ENCODE peak calls at places on chromosomes 4 and X, in five cellular contexts. One of them, this sample, is unnamed.

GRCh38 chr4:102608190-102608589 is 107.0 kb downstream of the NFKB1 start:
- DNase-seq in CD4-positive, alpha-beta memory T cell: no peak
- DNase-seq in cardiac fibroblast: peak
- DNase-seq in AG10803: no peak
- DNase-seq in heart left ventricle: no peak
- DNase-seq in this sample: no peak

GRCh38 chr4:8035371-8035780 is 95.7 kb upstream of the AFAP1 start:
- DNase-seq in cardiac fibroblast: peak
- DNase-seq in CD4-positive, alpha-beta memory T cell: no peak
- DNase-seq in heart left ventricle: no peak
- DNase-seq in AG10803: peak
- DNase-seq in this sample: peak

GRCh38 chrX:153526801-153527599 is 9.6 kb downstream of the ATP2B3 start:
- DNase-seq in CD4-positive, alpha-beta memory T cell: no peak
- DNase-seq in heart left ventricle: no peak
- DNase-seq in cardiac fibroblast: no peak
- DNase-seq in AG10803: no peak
- DNase-seq in this sample: no peak

GRCh38 chr4:7398104-7398423 is 36.7 kb downstream of the PSAPL1 start:
- DNase-seq in cardiac fibroblast: peak
- DNase-seq in heart left ventricle: peak
- DNase-seq in AG10803: peak
- DNase-seq in CD4-positive, alpha-beta memory T cell: peak
- DNase-seq in this sample: no peak

GRCh38 chr4:79209822-79210635 is 115.8 kb downstream of the NAA11 start:
- DNase-seq in AG10803: no peak
- DNase-seq in heart left ventricle: no peak
- DNase-seq in CD4-positive, alpha-beta memory T cell: no peak
- DNase-seq in cardiac fibroblast: peak
- DNase-seq in this sample: peak

GRCh38 chr4:41154814-41155177 is 59.5 kb downstream of the APBB2 start:
- DNase-seq in CD4-positive, alpha-beta memory T cell: no peak
- DNase-seq in AG10803: no peak
- DNase-seq in heart left ventricle: no peak
- DNase-seq in cardiac fibroblast: peak
- DNase-seq in this sample: no peak

GRCh38 chrX:134911348-134911747 is 79.4 kb upstream of the SMIM10 start:
- DNase-seq in AG10803: no peak
- DNase-seq in CD4-positive, alpha-beta memory T cell: no peak
- DNase-seq in cardiac fibroblast: no peak
- DNase-seq in heart left ventricle: no peak
- DNase-seq in this sample: no peak

GRCh38 chr4:138977525-138977924 is 38.1 kb upstream of the NOCT start:
- DNase-seq in AG10803: no peak
- DNase-seq in cardiac fibroblast: no peak
- DNase-seq in heart left ventricle: no peak
- DNase-seq in CD4-positive, alpha-beta memory T cell: no peak
- DNase-seq in this sample: no peak

GRCh38 chr4:184824081-184824775 is 1.5 kb downstream of the ACSL1 start:
- DNase-seq in cardiac fibroblast: peak
- DNase-seq in AG10803: no peak
- DNase-seq in heart left ventricle: no peak
- DNase-seq in CD4-positive, alpha-beta memory T cell: peak
- DNase-seq in this sample: no peak

GRCh38 chr4:25330905-25331816 is 18.6 kb downstream of the ZCCHC4 start:
- DNase-seq in cardiac fibroblast: no peak
- DNase-seq in AG10803: no peak
- DNase-seq in heart left ventricle: no peak
- DNase-seq in CD4-positive, alpha-beta memory T cell: no peak
- DNase-seq in this sample: no peak

GRCh38 chrX:106608016-106608415 is 3.8 kb upstream of the RADX start:
- DNase-seq in heart left ventricle: no peak
- DNase-seq in CD4-positive, alpha-beta memory T cell: peak
- DNase-seq in AG10803: no peak
- DNase-seq in cardiac fibroblast: no peak
- DNase-seq in this sample: no peak

GRCh38 chr4:55127521-55127920 is 2.1 kb upstream of the KDR start:
- DNase-seq in cardiac fibroblast: peak
- DNase-seq in heart left ventricle: no peak
- DNase-seq in AG10803: no peak
- DNase-seq in CD4-positive, alpha-beta memory T cell: no peak
- DNase-seq in this sample: peak

GRCh38 chrX:123425904-123426303 is 241.8 kb downstream of the GRIA3 start:
- DNase-seq in cardiac fibroblast: peak
- DNase-seq in heart left ventricle: no peak
- DNase-seq in CD4-positive, alpha-beta memory T cell: no peak
- DNase-seq in AG10803: peak
- DNase-seq in this sample: no peak

GRCh38 chr4:53307819-53308773 is 57.8 kb downstream of the SCFD2 start:
- DNase-seq in AG10803: peak
- DNase-seq in heart left ventricle: no peak
- DNase-seq in CD4-positive, alpha-beta memory T cell: no peak
- DNase-seq in cardiac fibroblast: peak
- DNase-seq in this sample: no peak

GRCh38 chrX:63754141-63754859 is 30.7 kb downstream of the ARHGEF9 start:
- DNase-seq in CD4-positive, alpha-beta memory T cell: peak
- DNase-seq in heart left ventricle: no peak
- DNase-seq in cardiac fibroblast: peak
- DNase-seq in AG10803: peak
- DNase-seq in this sample: no peak

GRCh38 chrX:9466115-9466495 is 1.2 kb downstream of the TBL1X start:
- DNase-seq in heart left ventricle: peak
- DNase-seq in CD4-positive, alpha-beta memory T cell: peak
- DNase-seq in cardiac fibroblast: peak
- DNase-seq in AG10803: peak
- DNase-seq in this sample: no peak

GRCh38 chr4:125433453-125433852 is 118.7 kb downstream of the FAT4 start:
- DNase-seq in CD4-positive, alpha-beta memory T cell: no peak
- DNase-seq in heart left ventricle: no peak
- DNase-seq in AG10803: peak
- DNase-seq in cardiac fibroblast: peak
- DNase-seq in this sample: no peak

GRCh38 chr4:150580244-150580643 is 1.7 kb upstream of the MAB21L2 start:
- DNase-seq in heart left ventricle: no peak
- DNase-seq in cardiac fibroblast: no peak
- DNase-seq in AG10803: no peak
- DNase-seq in CD4-positive, alpha-beta memory T cell: no peak
- DNase-seq in this sample: no peak

GRCh38 chrX:153885968-153886903 is at the start of gene L1CAM:
- DNase-seq in heart left ventricle: peak
- DNase-seq in cardiac fibroblast: no peak
- DNase-seq in CD4-positive, alpha-beta memory T cell: no peak
- DNase-seq in AG10803: no peak
- DNase-seq in this sample: no peak

GRCh38 chrX:74492720-74493201 is 71.5 kb downstream of the SLC16A2 start:
- DNase-seq in heart left ventricle: no peak
- DNase-seq in AG10803: no peak
- DNase-seq in cardiac fibroblast: no peak
- DNase-seq in CD4-positive, alpha-beta memory T cell: no peak
- DNase-seq in this sample: no peak

GRCh38 chrX:2627272-2627867 is 63.7 kb upstream of the CD99 start:
- DNase-seq in heart left ventricle: no peak
- DNase-seq in CD4-positive, alpha-beta memory T cell: no peak
- DNase-seq in AG10803: peak
- DNase-seq in cardiac fibroblast: peak
- DNase-seq in this sample: peak

GRCh38 chrX:22300130-22300529 is 27.4 kb downstream of the CBLL2 start:
- DNase-seq in CD4-positive, alpha-beta memory T cell: no peak
- DNase-seq in cardiac fibroblast: peak
- DNase-seq in heart left ventricle: no peak
- DNase-seq in AG10803: peak
- DNase-seq in this sample: no peak

GRCh38 chrX:29653721-29654120 is 561.6 kb upstream of the MAGEB2 start:
- DNase-seq in AG10803: no peak
- DNase-seq in heart left ventricle: no peak
- DNase-seq in CD4-positive, alpha-beta memory T cell: no peak
- DNase-seq in cardiac fibroblast: no peak
- DNase-seq in this sample: no peak

GRCh38 chr4:120692964-120693363 is 229.6 kb downstream of the PRDM5 start:
- DNase-seq in CD4-positive, alpha-beta memory T cell: no peak
- DNase-seq in cardiac fibroblast: peak
- DNase-seq in AG10803: peak
- DNase-seq in heart left ventricle: no peak
- DNase-seq in this sample: no peak

GRCh38 chr4:22339491-22339890 is 176.4 kb downstream of the ADGRA3 start:
- DNase-seq in CD4-positive, alpha-beta memory T cell: no peak
- DNase-seq in AG10803: no peak
- DNase-seq in cardiac fibroblast: no peak
- DNase-seq in heart left ventricle: no peak
- DNase-seq in this sample: no peak

GRCh38 chr4:45033676-45034410 is 307.5 kb upstream of the GNPDA2 start:
- DNase-seq in cardiac fibroblast: no peak
- DNase-seq in AG10803: no peak
- DNase-seq in heart left ventricle: no peak
- DNase-seq in CD4-positive, alpha-beta memory T cell: no peak
- DNase-seq in this sample: no peak

GRCh38 chr4:113646456-113646809 is 115.1 kb downstream of the CAMK2D start:
- DNase-seq in CD4-positive, alpha-beta memory T cell: no peak
- DNase-seq in heart left ventricle: no peak
- DNase-seq in AG10803: peak
- DNase-seq in cardiac fibroblast: peak
- DNase-seq in this sample: no peak

GRCh38 chrX:120749141-120749846 is 119.4 kb upstream of the C1GALT1C1 start:
- DNase-seq in cardiac fibroblast: no peak
- DNase-seq in AG10803: peak
- DNase-seq in heart left ventricle: no peak
- DNase-seq in CD4-positive, alpha-beta memory T cell: no peak
- DNase-seq in this sample: peak

GRCh38 chrX:151393514-151393913 is 3.5 kb upstream of the VMA21 start:
- DNase-seq in CD4-positive, alpha-beta memory T cell: peak
- DNase-seq in cardiac fibroblast: no peak
- DNase-seq in heart left ventricle: no peak
- DNase-seq in AG10803: no peak
- DNase-seq in this sample: peak

GRCh38 chrX:149371984-149372383 is 133.1 kb downstream of the IDS start:
- DNase-seq in CD4-positive, alpha-beta memory T cell: no peak
- DNase-seq in AG10803: peak
- DNase-seq in heart left ventricle: no peak
- DNase-seq in cardiac fibroblast: no peak
- DNase-seq in this sample: no peak

DNA sequence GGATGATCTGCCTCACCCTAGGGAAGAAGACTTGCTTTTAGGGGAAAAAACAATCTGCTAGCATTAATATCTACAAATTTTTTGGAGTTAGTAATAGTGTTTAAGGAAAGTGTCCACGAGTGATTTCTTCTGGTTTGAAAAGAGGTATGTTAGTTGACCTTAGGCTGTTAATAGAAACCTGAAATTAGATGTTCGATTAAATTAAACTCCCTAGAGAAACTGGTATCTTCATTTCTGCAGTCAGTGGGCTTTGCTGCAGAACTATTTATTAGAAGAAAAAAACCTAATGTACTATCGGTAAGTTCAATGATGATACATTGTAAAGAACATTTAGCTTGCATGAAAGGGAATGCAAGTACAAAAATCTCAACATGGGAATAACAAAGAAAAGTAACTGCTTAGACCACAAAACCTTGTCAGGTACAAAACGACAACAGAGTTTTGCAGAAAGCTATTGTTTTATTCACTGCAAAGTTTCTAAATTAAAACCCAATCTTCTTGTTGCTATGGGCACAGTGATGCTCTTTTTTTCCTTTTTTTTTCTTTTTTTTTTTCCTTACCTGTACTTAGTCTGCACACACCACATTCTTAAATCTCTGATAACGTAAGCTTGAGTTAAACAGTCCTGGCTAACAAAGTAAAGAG is 2.0 kb downstream of the KLF3 start:
- DNase-seq in AG10803: no peak
- DNase-seq in CD4-positive, alpha-beta memory T cell: no peak
- DNase-seq in cardiac fibroblast: no peak
- DNase-seq in heart left ventricle: no peak
- DNase-seq in this sample: no peak
- H3K4me3 ChIP-seq in AG10803: peak
- H3K4me3 ChIP-seq in CD4-positive, alpha-beta memory T cell: peak
- H3K4me3 ChIP-seq in cardiac fibroblast: peak
- H3K4me3 ChIP-seq in heart left ventricle: peak
- H3K4me3 ChIP-seq in this sample: no peak

GRCh38 chrX:23953908-23954269 is 46.1 kb downstream of the CXorf58 start:
- DNase-seq in AG10803: no peak
- DNase-seq in cardiac fibroblast: no peak
- DNase-seq in heart left ventricle: no peak
- DNase-seq in CD4-positive, alpha-beta memory T cell: peak
- DNase-seq in this sample: no peak
- H3K4me3 ChIP-seq in AG10803: no peak
- H3K4me3 ChIP-seq in cardiac fibroblast: no peak
- H3K4me3 ChIP-seq in heart left ventricle: no peak
- H3K4me3 ChIP-seq in CD4-positive, alpha-beta memory T cell: no peak
- H3K4me3 ChIP-seq in this sample: no peak

DNA sequence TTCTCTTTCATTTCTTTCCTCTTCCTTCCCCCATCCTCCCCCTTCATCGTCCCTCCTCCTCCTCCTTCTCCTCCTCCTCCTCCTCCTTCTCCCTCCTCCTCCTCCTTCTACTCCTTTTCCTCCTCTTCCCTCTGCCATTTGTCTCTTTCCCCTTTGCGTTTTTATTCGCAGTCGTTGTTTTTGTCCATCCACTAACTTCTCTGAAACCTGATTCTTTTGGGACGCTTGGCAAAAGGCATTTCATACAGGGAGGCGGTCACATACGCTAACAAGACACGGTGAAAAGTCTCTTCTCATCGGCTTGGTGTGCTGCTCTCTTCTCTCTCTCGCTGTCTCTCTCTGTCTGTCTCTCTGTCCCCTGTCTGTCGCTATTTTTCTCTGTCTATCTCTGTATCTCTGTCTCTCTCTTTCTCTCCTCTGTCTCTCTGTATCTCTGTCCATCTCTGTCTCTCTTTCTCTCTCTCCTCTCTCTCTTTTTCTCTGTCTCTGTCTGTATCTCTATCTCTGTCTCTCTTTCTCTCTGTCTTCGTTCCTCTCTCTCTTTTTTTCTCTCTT is 5.4 kb upstream of the SHOX start:
- DNase-seq in CD4-positive, alpha-beta memory T cell: no peak
- DNase-seq in AG10803: peak
- DNase-seq in heart left ventricle: no peak
- DNase-seq in cardiac fibroblast: no peak
- DNase-seq in this sample: no peak
- H3K4me3 ChIP-seq in CD4-positive, alpha-beta memory T cell: no peak
- H3K4me3 ChIP-seq in AG10803: no peak
- H3K4me3 ChIP-seq in heart left ventricle: no peak
- H3K4me3 ChIP-seq in cardiac fibroblast: no peak
- H3K4me3 ChIP-seq in this sample: no peak

GRCh38 chr4:133149932-133150642 is 993 bp downstream of the PCDH10 start:
- DNase-seq in heart left ventricle: no peak
- DNase-seq in AG10803: no peak
- DNase-seq in cardiac fibroblast: no peak
- DNase-seq in CD4-positive, alpha-beta memory T cell: no peak
- DNase-seq in this sample: no peak
- H3K4me3 ChIP-seq in heart left ventricle: peak
- H3K4me3 ChIP-seq in AG10803: peak
- H3K4me3 ChIP-seq in cardiac fibroblast: peak
- H3K4me3 ChIP-seq in CD4-positive, alpha-beta memory T cell: no peak
- H3K4me3 ChIP-seq in this sample: no peak

GRCh38 chrX:45187731-45188130 is 12.9 kb downstream of the DIPK2B start:
- DNase-seq in AG10803: no peak
- DNase-seq in CD4-positive, alpha-beta memory T cell: no peak
- DNase-seq in heart left ventricle: no peak
- DNase-seq in cardiac fibroblast: no peak
- DNase-seq in this sample: no peak
- H3K4me3 ChIP-seq in AG10803: peak
- H3K4me3 ChIP-seq in CD4-positive, alpha-beta memory T cell: no peak
- H3K4me3 ChIP-seq in heart left ventricle: peak
- H3K4me3 ChIP-seq in cardiac fibroblast: peak
- H3K4me3 ChIP-seq in this sample: no peak